ENCODE peak calls at places on chromosomes 1 and 21, in eight cellular contexts. J is lower lobe of right lung, X is tibial nerve, C is heart right ventricle, G is AG04449, M is AG09319, K is K562, A is mammary epithelial cell. B is an unnamed sample.

GRCh38 chr1:43074244-43074643 is 97.8 kb downstream of the EBNA1BP2 start:
- DNase-seq in M (no peak), K (peak; percentile 38), X (no peak), C (no peak), A (no peak), G (no peak), J (no peak), B (no peak)

GRCh38 chr1:109105881-109106280 is 8.0 kb upstream of the ELAPOR1 start:
- DNase-seq in C (no peak), K (no peak), A (no peak), J (no peak), M (no peak), G (no peak), X (no peak), B (no peak)

GRCh38 chr1:237043846-237044636 is 2.1 kb downstream of the RYR2 start:
- DNase-seq in K (no peak), X (no peak), C (peak; percentile 68), J (no peak), M (no peak), G (no peak), A (no peak), B (no peak)

GRCh38 chr1:38418195-38419030 is 371.8 kb upstream of the POU3F1 start:
- DNase-seq in J (no peak), A (no peak), X (no peak), M (no peak), C (no peak), K (peak; percentile 73), G (no peak), B (no peak)

GRCh38 chr1:9787702-9788101 is 36.1 kb downstream of the CLSTN1 start:
- DNase-seq in G (no peak), X (no peak), K (no peak), M (no peak), A (no peak), J (no peak), C (no peak), B (no peak)

GRCh38 chr1:8908388-8909151 is 30.1 kb upstream of the ENO1 start:
- DNase-seq in G (no peak), K (no peak), C (no peak), A (no peak), J (no peak), X (no peak), M (no peak), B (no peak)

GRCh38 chr1:93434088-93434487 is 13.8 kb upstream of the FNBP1L start:
- DNase-seq in A (no peak), J (no peak), K (no peak), M (no peak), G (no peak), X (no peak), C (no peak), B (no peak)

GRCh38 chr1:213162338-213162737 is 111.3 kb downstream of the RPS6KC1 start:
- DNase-seq in J (no peak), M (no peak), K (no peak), X (peak; percentile 31), G (no peak), A (no peak), C (no peak), B (no peak)

GRCh38 chr1:179061360-179062282 is 20.2 kb upstream of the TOR3A start:
- DNase-seq in K (peak; percentile 45), C (no peak), X (no peak), G (no peak), M (no peak), J (no peak), A (no peak), B (no peak)

GRCh38 chr1:164748253-164748899 is 189.4 kb downstream of the PBX1 start:
- DNase-seq in X (peak; percentile 64), A (no peak), M (peak; percentile 97), G (peak; percentile 85), J (no peak), K (peak; percentile 18), C (peak; percentile 58), B (no peak)

GRCh38 chr21:31293986-31294385 is 50.1 kb downstream of the TIAM1 start:
- DNase-seq in M (peak; percentile 18), C (no peak), A (peak; percentile 74), G (peak; percentile 88), K (no peak), X (no peak), J (no peak), B (no peak)

GRCh38 chr1:7705048-7705907 is 65.8 kb upstream of the VAMP3 start:
- DNase-seq in G (no peak), X (no peak), C (peak; percentile 46), M (no peak), K (no peak), J (peak; percentile 71), A (peak; percentile 28), B (peak; percentile 35)

GRCh38 chr1:220874201-220874655 is 5.0 kb upstream of the HLX start:
- DNase-seq in X (peak; percentile 67), M (no peak), A (no peak), K (peak; percentile 54), J (no peak), G (no peak), C (peak; percentile 79), B (peak; percentile 70)

DNA sequence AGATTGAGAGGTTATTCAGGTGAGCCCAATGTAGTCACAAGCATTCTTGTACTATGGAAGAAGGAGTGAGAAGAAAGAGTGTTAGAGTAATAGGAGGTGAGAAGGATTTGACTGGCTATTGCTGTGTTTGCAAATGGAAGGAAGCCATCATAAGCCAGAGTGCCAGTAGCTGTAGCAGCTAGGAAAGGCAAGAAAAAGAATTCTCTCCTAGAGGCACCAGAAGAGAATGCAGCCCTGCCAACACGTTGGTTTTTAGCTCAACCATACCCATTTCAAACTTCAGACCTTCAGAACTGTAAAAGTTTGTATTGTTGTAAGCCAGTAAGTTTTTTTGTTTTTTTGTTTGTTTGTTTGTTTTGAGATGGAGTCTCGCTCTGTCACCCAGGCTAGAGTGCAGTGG is 8.9 kb upstream of the IL12RB2 start:
- DNase-seq in C (no peak), X (no peak), J (no peak), K (no peak), M (no peak), G (no peak), A (no peak), B (no peak)
- TF ChIP-seq CTCF in C (no peak), X (no peak), J (no peak), K (no peak), M (no peak), G (no peak), A (peak; percentile 11), B (peak; percentile 8)

GRCh38 chr1:201053155-201053860 is 29.8 kb upstream of the KIF21B start:
- DNase-seq in A (no peak), M (no peak), G (no peak), K (no peak), X (no peak), J (no peak), C (no peak), B (no peak)
- TF ChIP-seq CTCF in A (no peak), M (no peak), G (no peak), K (peak; percentile 36), X (no peak), J (no peak), C (no peak), B (no peak)

DNA sequence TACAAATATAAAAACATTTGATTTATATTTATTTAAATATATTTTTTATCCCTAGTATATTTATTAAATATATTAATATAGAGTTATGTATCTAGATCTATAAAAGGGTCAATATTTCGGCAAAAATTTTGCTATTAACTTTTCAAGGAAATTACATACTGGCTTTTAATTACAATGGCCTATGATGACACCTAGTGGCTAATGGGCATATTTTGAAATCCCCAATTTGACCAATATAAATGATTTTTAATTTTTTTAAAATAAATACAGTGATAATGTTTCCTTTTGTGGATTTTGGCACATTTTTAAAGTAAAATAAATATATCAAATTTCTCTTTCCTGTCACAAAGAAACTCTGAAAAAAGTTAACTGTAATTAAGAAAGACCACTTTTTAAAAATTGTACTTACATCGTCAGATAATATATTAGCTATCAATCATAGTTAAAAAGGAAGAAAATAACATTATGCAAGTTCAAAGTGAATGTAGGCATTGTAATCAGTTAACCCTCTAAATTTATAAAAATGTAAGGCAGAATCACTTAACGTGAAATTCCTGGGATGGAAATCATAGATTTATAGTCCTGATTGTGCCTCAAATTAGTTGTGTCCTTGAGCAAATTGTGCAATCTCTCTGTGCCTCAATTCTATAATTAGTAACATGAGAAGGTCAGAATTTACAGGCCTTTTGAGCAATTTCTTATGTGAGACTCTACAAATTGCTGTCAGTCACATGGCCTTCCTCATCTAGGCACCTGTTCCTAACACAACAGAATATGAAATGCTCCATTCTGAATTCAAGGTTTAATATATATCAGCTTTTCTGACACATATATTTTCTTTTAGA is 25.6 kb upstream of the RGS13 start:
- DNase-seq in A (no peak), G (no peak), J (no peak), X (no peak), K (peak; percentile 17), C (no peak), M (peak; percentile 35), B (no peak)
- TF ChIP-seq CTCF in A (peak; percentile 52), G (peak; percentile 22), J (peak; percentile 60), X (peak; percentile 62), K (no peak), C (peak; percentile 66), M (peak; percentile 45), B (peak; percentile 57)

DNA sequence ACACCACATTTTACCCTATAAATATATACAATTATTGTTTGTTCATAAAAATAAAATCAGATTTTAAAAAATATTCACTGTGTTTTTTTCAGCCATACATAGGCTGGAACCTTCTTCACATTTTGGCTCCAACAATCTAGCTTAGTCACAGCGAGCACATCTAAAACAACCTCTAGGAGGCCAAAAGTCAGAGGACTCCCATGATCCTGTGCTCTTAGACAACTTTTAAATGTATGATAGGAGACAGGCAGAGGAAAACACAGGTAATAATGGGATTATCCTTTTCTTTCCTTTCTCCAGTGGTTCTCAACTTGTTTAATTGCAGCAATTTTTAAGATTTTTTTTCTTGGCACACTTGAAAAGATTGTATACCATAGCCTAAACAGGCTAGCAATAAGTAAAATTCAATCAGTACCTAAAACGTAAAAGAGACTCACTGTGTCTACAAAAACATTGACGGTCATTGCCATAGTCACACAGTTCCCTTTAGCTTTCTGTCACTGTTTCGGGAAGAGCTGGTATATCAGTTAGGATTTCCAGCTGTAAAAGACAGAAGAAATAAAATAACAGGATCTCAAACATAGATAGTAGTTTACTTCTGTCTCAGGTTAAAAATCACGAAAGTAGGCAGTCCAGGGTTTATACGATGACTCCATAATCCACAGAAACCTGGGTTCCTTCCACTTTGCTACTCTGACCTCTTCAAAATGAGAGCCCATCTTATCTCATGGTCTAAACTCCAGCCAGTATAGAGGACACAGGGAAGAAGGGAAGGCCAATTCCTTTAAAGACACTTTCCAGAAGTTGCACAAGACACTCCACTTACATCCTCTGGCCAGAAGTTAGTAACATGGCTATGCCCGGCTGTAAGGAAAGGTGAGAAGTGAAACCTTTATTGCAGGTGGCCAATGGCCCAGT is 39.2 kb upstream of the CR1L start:
- DNase-seq in K (peak; percentile 62), A (no peak), C (no peak), X (no peak), J (no peak), M (no peak), G (no peak), B (no peak)
- TF ChIP-seq CTCF in K (peak; percentile 33), A (no peak), C (no peak), X (no peak), J (no peak), M (no peak), G (no peak), B (no peak)

DNA sequence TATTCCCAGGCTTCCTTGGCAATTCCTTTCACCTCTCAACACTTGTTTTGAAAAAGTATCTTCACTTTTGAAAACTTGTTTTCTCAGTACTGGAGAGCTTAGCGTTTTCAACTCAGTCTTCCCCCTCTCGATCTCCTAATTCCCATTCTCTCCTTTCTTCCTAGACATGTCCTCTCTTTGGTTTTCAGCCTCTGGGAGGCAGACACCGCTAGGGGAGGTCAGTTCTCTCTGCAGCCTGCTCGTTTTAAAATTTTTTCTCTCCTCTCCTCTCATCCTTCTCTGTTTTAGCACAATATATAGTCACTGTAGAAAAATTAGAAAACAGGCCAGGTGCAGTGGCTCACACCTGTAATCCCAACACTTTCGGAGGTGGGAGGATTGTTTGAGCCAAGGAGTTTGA is 12.6 kb upstream of the RHEX start:
- DNase-seq in A (no peak), X (no peak), K (no peak), M (no peak), C (no peak), J (no peak), G (no peak), B (no peak)
- TF ChIP-seq CTCF in A (no peak), X (no peak), K (no peak), M (no peak), C (no peak), J (no peak), G (no peak), B (no peak)